ENCODE peak calls at places on chromosomes 11 and 22, in eight cellular contexts. One of them, this sample, is unnamed.

GRCh38 chr11:13929551-13929950 is 33.0 kb upstream of the SPON1 start:
- DNase-seq in stimulated activated CD8-positive, alpha-beta memory T cell treated with anti-CD3 and anti-CD28 coated beads, Interleukin-12 subunit alpha, Interleukin-12 subunit beta, amount 100 ng/mL, for 1 hour: no peak
- DNase-seq in iris pigment epithelial cell: no peak
- DNase-seq in RPMI7951: no peak
- DNase-seq in NAMALWA: no peak
- DNase-seq in stimulated activated effector memory CD8-positive, alpha-beta T cell treated with anti-CD3 and anti-CD28 coated beads, Interleukin-12 subunit alpha, Interleukin-12 subunit beta, amount 100 ng/mL, for 72 hours: no peak
- DNase-seq in foreskin fibroblast: no peak
- DNase-seq in stimulated activated CD4-positive, alpha-beta T cell treated with anti-CD3 and anti-CD28 coated beads, Interleukin-1b, Interleukin-23, amount 100 ng/mL, for 1 hour: no peak
- DNase-seq in this sample: no peak

GRCh38 chr11:27291302-27291889 is 71.6 kb downstream of the CCDC34 start:
- DNase-seq in iris pigment epithelial cell: no peak
- DNase-seq in NAMALWA: peak; percentile 40
- DNase-seq in stimulated activated CD4-positive, alpha-beta T cell treated with anti-CD3 and anti-CD28 coated beads, Interleukin-1b, Interleukin-23, amount 100 ng/mL, for 1 hour: no peak
- DNase-seq in RPMI7951: peak; percentile 9
- DNase-seq in stimulated activated effector memory CD8-positive, alpha-beta T cell treated with anti-CD3 and anti-CD28 coated beads, Interleukin-12 subunit alpha, Interleukin-12 subunit beta, amount 100 ng/mL, for 72 hours: no peak
- DNase-seq in stimulated activated CD8-positive, alpha-beta memory T cell treated with anti-CD3 and anti-CD28 coated beads, Interleukin-12 subunit alpha, Interleukin-12 subunit beta, amount 100 ng/mL, for 1 hour: no peak
- DNase-seq in foreskin fibroblast: no peak
- DNase-seq in this sample: peak; percentile 2

GRCh38 chr11:126109941-126110731 is 47.5 kb upstream of the CDON start:
- DNase-seq in stimulated activated CD8-positive, alpha-beta memory T cell treated with anti-CD3 and anti-CD28 coated beads, Interleukin-12 subunit alpha, Interleukin-12 subunit beta, amount 100 ng/mL, for 1 hour: no peak
- DNase-seq in stimulated activated CD4-positive, alpha-beta T cell treated with anti-CD3 and anti-CD28 coated beads, Interleukin-1b, Interleukin-23, amount 100 ng/mL, for 1 hour: no peak
- DNase-seq in stimulated activated effector memory CD8-positive, alpha-beta T cell treated with anti-CD3 and anti-CD28 coated beads, Interleukin-12 subunit alpha, Interleukin-12 subunit beta, amount 100 ng/mL, for 72 hours: peak; percentile 55
- DNase-seq in foreskin fibroblast: peak; percentile 41
- DNase-seq in RPMI7951: peak; percentile 98
- DNase-seq in NAMALWA: no peak
- DNase-seq in iris pigment epithelial cell: peak; percentile 24
- DNase-seq in this sample: no peak

GRCh38 chr11:105153392-105153791 is 13.8 kb upstream of the CARD18 start:
- DNase-seq in foreskin fibroblast: no peak
- DNase-seq in stimulated activated CD4-positive, alpha-beta T cell treated with anti-CD3 and anti-CD28 coated beads, Interleukin-1b, Interleukin-23, amount 100 ng/mL, for 1 hour: no peak
- DNase-seq in stimulated activated CD8-positive, alpha-beta memory T cell treated with anti-CD3 and anti-CD28 coated beads, Interleukin-12 subunit alpha, Interleukin-12 subunit beta, amount 100 ng/mL, for 1 hour: no peak
- DNase-seq in stimulated activated effector memory CD8-positive, alpha-beta T cell treated with anti-CD3 and anti-CD28 coated beads, Interleukin-12 subunit alpha, Interleukin-12 subunit beta, amount 100 ng/mL, for 72 hours: no peak
- DNase-seq in RPMI7951: no peak
- DNase-seq in NAMALWA: no peak
- DNase-seq in iris pigment epithelial cell: peak; percentile 20
- DNase-seq in this sample: no peak

GRCh38 chr22:17864398-17865182 is 90.3 kb upstream of the BID start:
- DNase-seq in stimulated activated CD4-positive, alpha-beta T cell treated with anti-CD3 and anti-CD28 coated beads, Interleukin-1b, Interleukin-23, amount 100 ng/mL, for 1 hour: no peak
- DNase-seq in iris pigment epithelial cell: no peak
- DNase-seq in NAMALWA: no peak
- DNase-seq in foreskin fibroblast: no peak
- DNase-seq in stimulated activated CD8-positive, alpha-beta memory T cell treated with anti-CD3 and anti-CD28 coated beads, Interleukin-12 subunit alpha, Interleukin-12 subunit beta, amount 100 ng/mL, for 1 hour: no peak
- DNase-seq in RPMI7951: no peak
- DNase-seq in stimulated activated effector memory CD8-positive, alpha-beta T cell treated with anti-CD3 and anti-CD28 coated beads, Interleukin-12 subunit alpha, Interleukin-12 subunit beta, amount 100 ng/mL, for 72 hours: no peak
- DNase-seq in this sample: no peak

GRCh38 chr11:120792306-120792705 is 231.6 kb upstream of the TBCEL start:
- DNase-seq in stimulated activated CD4-positive, alpha-beta T cell treated with anti-CD3 and anti-CD28 coated beads, Interleukin-1b, Interleukin-23, amount 100 ng/mL, for 1 hour: no peak
- DNase-seq in NAMALWA: no peak
- DNase-seq in foreskin fibroblast: no peak
- DNase-seq in iris pigment epithelial cell: no peak
- DNase-seq in stimulated activated effector memory CD8-positive, alpha-beta T cell treated with anti-CD3 and anti-CD28 coated beads, Interleukin-12 subunit alpha, Interleukin-12 subunit beta, amount 100 ng/mL, for 72 hours: no peak
- DNase-seq in RPMI7951: no peak
- DNase-seq in stimulated activated CD8-positive, alpha-beta memory T cell treated with anti-CD3 and anti-CD28 coated beads, Interleukin-12 subunit alpha, Interleukin-12 subunit beta, amount 100 ng/mL, for 1 hour: no peak
- DNase-seq in this sample: no peak

GRCh38 chr11:65065898-65066297 is 7.5 kb upstream of the NAALADL1 start:
- DNase-seq in iris pigment epithelial cell: no peak
- DNase-seq in RPMI7951: no peak
- DNase-seq in stimulated activated effector memory CD8-positive, alpha-beta T cell treated with anti-CD3 and anti-CD28 coated beads, Interleukin-12 subunit alpha, Interleukin-12 subunit beta, amount 100 ng/mL, for 72 hours: no peak
- DNase-seq in foreskin fibroblast: no peak
- DNase-seq in stimulated activated CD4-positive, alpha-beta T cell treated with anti-CD3 and anti-CD28 coated beads, Interleukin-1b, Interleukin-23, amount 100 ng/mL, for 1 hour: no peak
- DNase-seq in stimulated activated CD8-positive, alpha-beta memory T cell treated with anti-CD3 and anti-CD28 coated beads, Interleukin-12 subunit alpha, Interleukin-12 subunit beta, amount 100 ng/mL, for 1 hour: no peak
- DNase-seq in NAMALWA: no peak
- DNase-seq in this sample: no peak

GRCh38 chr11:7667460-7667859 is 5.8 kb downstream of the CYB5R2 start:
- DNase-seq in RPMI7951: no peak
- DNase-seq in stimulated activated CD8-positive, alpha-beta memory T cell treated with anti-CD3 and anti-CD28 coated beads, Interleukin-12 subunit alpha, Interleukin-12 subunit beta, amount 100 ng/mL, for 1 hour: no peak
- DNase-seq in iris pigment epithelial cell: peak; percentile 51
- DNase-seq in NAMALWA: no peak
- DNase-seq in stimulated activated effector memory CD8-positive, alpha-beta T cell treated with anti-CD3 and anti-CD28 coated beads, Interleukin-12 subunit alpha, Interleukin-12 subunit beta, amount 100 ng/mL, for 72 hours: no peak
- DNase-seq in foreskin fibroblast: peak; percentile 21
- DNase-seq in stimulated activated CD4-positive, alpha-beta T cell treated with anti-CD3 and anti-CD28 coated beads, Interleukin-1b, Interleukin-23, amount 100 ng/mL, for 1 hour: no peak
- DNase-seq in this sample: no peak

GRCh38 chr22:37472418-37473006 is 13.7 kb downstream of the MFNG start:
- DNase-seq in stimulated activated CD8-positive, alpha-beta memory T cell treated with anti-CD3 and anti-CD28 coated beads, Interleukin-12 subunit alpha, Interleukin-12 subunit beta, amount 100 ng/mL, for 1 hour: peak; percentile 43
- DNase-seq in foreskin fibroblast: peak; percentile 58
- DNase-seq in RPMI7951: no peak
- DNase-seq in iris pigment epithelial cell: peak; percentile 20
- DNase-seq in stimulated activated effector memory CD8-positive, alpha-beta T cell treated with anti-CD3 and anti-CD28 coated beads, Interleukin-12 subunit alpha, Interleukin-12 subunit beta, amount 100 ng/mL, for 72 hours: no peak
- DNase-seq in stimulated activated CD4-positive, alpha-beta T cell treated with anti-CD3 and anti-CD28 coated beads, Interleukin-1b, Interleukin-23, amount 100 ng/mL, for 1 hour: peak; percentile 18
- DNase-seq in NAMALWA: peak; percentile 62
- DNase-seq in this sample: no peak

This sample was measured in memory B cell.